ENCODE peak calls at places on chromosomes 4 and X, in four cellular contexts. One of them, this sample, is unnamed.

GRCh38 chr4:54909964-54910363 is 215.4 kb downstream of the KDR start:
- DNase-seq in K562: no peak
- DNase-seq in heart left ventricle: no peak
- DNase-seq in H1: no peak
- DNase-seq in this sample: no peak

GRCh38 chr4:76199664-76200211 is 13.9 kb downstream of the SCARB2 start:
- DNase-seq in K562: no peak
- DNase-seq in heart left ventricle: no peak
- DNase-seq in H1: no peak
- DNase-seq in this sample: no peak

GRCh38 chrX:115437841-115438240 is 123.1 kb upstream of the PLS3 start:
- DNase-seq in K562: no peak
- DNase-seq in heart left ventricle: no peak
- DNase-seq in H1: no peak
- DNase-seq in this sample: no peak

GRCh38 chr4:185932491-185932890 is 120.5 kb upstream of the SORBS2 start:
- DNase-seq in K562: no peak
- DNase-seq in heart left ventricle: no peak
- DNase-seq in H1: no peak
- DNase-seq in this sample: no peak

GRCh38 chr4:126899382-126899801 is 733.4 kb upstream of the INTU start:
- DNase-seq in K562: no peak
- DNase-seq in heart left ventricle: peak; percentile 58
- DNase-seq in H1: no peak
- DNase-seq in this sample: no peak

GRCh38 chr4:154727540-154727939 is 16.3 kb upstream of the LRAT start:
- DNase-seq in K562: no peak
- DNase-seq in heart left ventricle: no peak
- DNase-seq in H1: no peak
- DNase-seq in this sample: no peak

GRCh38 chr4:101651778-101652177 is 138.8 kb upstream of the BANK1 start:
- DNase-seq in K562: no peak
- DNase-seq in heart left ventricle: peak; percentile 67
- DNase-seq in H1: no peak
- DNase-seq in this sample: no peak

GRCh38 chr4:123986268-123986798 is 589.7 kb downstream of the SPRY1 start:
- DNase-seq in K562: no peak
- DNase-seq in heart left ventricle: peak; percentile 67
- DNase-seq in H1: no peak
- DNase-seq in this sample: peak; percentile 35

GRCh38 chr4:2947926-2948325 is 15.3 kb downstream of the NOP14 start:
- DNase-seq in K562: no peak
- DNase-seq in heart left ventricle: peak; percentile 56
- DNase-seq in H1: no peak
- DNase-seq in this sample: peak; percentile 49

GRCh38 chr4:152979731-152980330 is 43.7 kb downstream of the FHDC1 start:
- DNase-seq in K562: no peak
- DNase-seq in heart left ventricle: no peak
- DNase-seq in H1: no peak
- DNase-seq in this sample: no peak

GRCh38 chr4:95290702-95291101 is 258.1 kb downstream of the UNC5C start:
- DNase-seq in K562: no peak
- DNase-seq in heart left ventricle: no peak
- DNase-seq in H1: no peak
- DNase-seq in this sample: no peak

GRCh38 chr4:101599620-101600019 is 190.9 kb upstream of the BANK1 start:
- DNase-seq in K562: no peak
- DNase-seq in heart left ventricle: no peak
- DNase-seq in H1: no peak
- DNase-seq in this sample: no peak

GRCh38 chrX:111041018-111041462 is 55.0 kb upstream of the PAK3 start:
- DNase-seq in K562: no peak
- DNase-seq in heart left ventricle: no peak
- DNase-seq in H1: no peak
- DNase-seq in this sample: no peak

GRCh38 chr4:98558366-98558765 is 100.0 kb downstream of the TSPAN5 start:
- DNase-seq in K562: no peak
- DNase-seq in heart left ventricle: no peak
- DNase-seq in H1: no peak
- DNase-seq in this sample: no peak

GRCh38 chr4:175927121-175927520 is 115.1 kb upstream of the GPM6A start:
- DNase-seq in K562: no peak
- DNase-seq in heart left ventricle: no peak
- DNase-seq in H1: no peak
- DNase-seq in this sample: no peak

GRCh38 chr4:128056396-128056795 is 4.7 kb upstream of the LARP1B start:
- DNase-seq in K562: no peak
- DNase-seq in heart left ventricle: no peak
- DNase-seq in H1: no peak
- DNase-seq in this sample: no peak

GRCh38 chr4:65865489-65865888 is 195.2 kb upstream of the EPHA5 start:
- DNase-seq in K562: no peak
- DNase-seq in heart left ventricle: no peak
- DNase-seq in H1: no peak
- DNase-seq in this sample: no peak
- H3K27me3 ChIP-seq in K562: no peaks in the 10 kb centered on the region
- H3K27me3 ChIP-seq in heart left ventricle: no peaks in the 10 kb centered on the region
- H3K27me3 ChIP-seq in H1: no peaks in the 10 kb centered on the region
- H3K27me3 ChIP-seq in this sample: no peaks in the 10 kb centered on the region

GRCh38 chrX:119852410-119853353 is at the start of gene UPF3B:
- DNase-seq in K562: peak; percentile 96
- DNase-seq in heart left ventricle: peak; percentile 94
- DNase-seq in H1: peak; percentile 93
- DNase-seq in this sample: peak; percentile 98
- TF ChIP-seq POLR2A in K562: peak; percentile 89
- TF ChIP-seq POLR2A in heart left ventricle: no peak
- TF ChIP-seq POLR2A in H1: peak; percentile 85
- TF ChIP-seq POLR2A in this sample: peak; percentile 32

GRCh38 chr4:26878729-26879415 is 18.2 kb downstream of the STIM2 start:
- DNase-seq in K562: no peak
- DNase-seq in heart left ventricle: no peak
- DNase-seq in H1: no peak
- DNase-seq in this sample: no peak
- H3K4me1 ChIP-seq in K562: peaks cover 4% of the 10 kb centered on the region
- H3K4me1 ChIP-seq in heart left ventricle: no peaks in the 10 kb centered on the region
- H3K4me1 ChIP-seq in H1: no peaks in the 10 kb centered on the region
- H3K4me1 ChIP-seq in this sample: no peaks in the 10 kb centered on the region

GRCh38 chrX:15644560-15644872 is 20.1 kb downstream of the CLTRN start:
- DNase-seq in K562: no peak
- DNase-seq in heart left ventricle: no peak
- DNase-seq in H1: no peak
- DNase-seq in this sample: no peak

GRCh38 chrX:15645266-15645665 is 19.3 kb downstream of the CLTRN start:
- DNase-seq in K562: no peak
- DNase-seq in heart left ventricle: no peak
- DNase-seq in H1: no peak
- DNase-seq in this sample: no peak

GRCh38 chrX:15646543-15646942 is 18.1 kb downstream of the CLTRN start:
- DNase-seq in K562: no peak
- DNase-seq in heart left ventricle: no peak
- DNase-seq in H1: no peak
- DNase-seq in this sample: no peak

GRCh38 chrX:15643786-15644559 is 20.6 kb downstream of the CLTRN start:
- DNase-seq in K562: no peak
- DNase-seq in heart left ventricle: no peak
- DNase-seq in H1: no peak
- DNase-seq in this sample: no peak

DNA sequence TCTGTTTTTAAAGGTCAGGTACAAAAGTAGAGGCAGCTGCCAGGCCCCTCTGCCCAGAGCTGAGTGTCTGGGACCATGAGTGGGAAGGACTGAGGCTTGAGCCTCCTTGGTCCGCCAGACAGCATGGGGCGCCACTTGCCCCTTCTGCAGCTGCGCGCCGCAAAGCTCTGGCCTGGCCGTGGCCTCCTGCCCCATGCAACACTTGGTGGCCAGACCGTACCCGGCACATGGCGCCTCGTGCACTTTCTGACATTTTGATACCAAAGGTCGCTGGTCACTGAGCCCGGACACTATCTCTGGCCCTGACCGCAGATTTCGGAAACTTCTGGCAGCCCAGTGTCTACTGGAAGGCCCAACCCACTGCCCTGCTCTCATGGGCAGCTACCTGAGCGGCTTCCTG is 18.6 kb downstream of the CLTRN start:
- DNase-seq in K562: no peak
- DNase-seq in heart left ventricle: no peak
- DNase-seq in H1: no peak
- DNase-seq in this sample: no peak
- H3K27me3 ChIP-seq in K562: no peaks in the 10 kb centered on the region
- H3K27me3 ChIP-seq in heart left ventricle: no peaks in the 10 kb centered on the region
- H3K27me3 ChIP-seq in H1: no peaks in the 10 kb centered on the region
- H3K27me3 ChIP-seq in this sample: no peaks in the 10 kb centered on the region

GRCh38 chrX:119672252-119672825 is 20.6 kb downstream of the SEPTIN6 start:
- DNase-seq in K562: no peak
- DNase-seq in heart left ventricle: no peak
- DNase-seq in H1: no peak
- DNase-seq in this sample: no peak
- TF ChIP-seq POLR2A in K562: no peak
- TF ChIP-seq POLR2A in heart left ventricle: no peak
- TF ChIP-seq POLR2A in H1: no peak
- TF ChIP-seq POLR2A in this sample: no peak

DNA sequence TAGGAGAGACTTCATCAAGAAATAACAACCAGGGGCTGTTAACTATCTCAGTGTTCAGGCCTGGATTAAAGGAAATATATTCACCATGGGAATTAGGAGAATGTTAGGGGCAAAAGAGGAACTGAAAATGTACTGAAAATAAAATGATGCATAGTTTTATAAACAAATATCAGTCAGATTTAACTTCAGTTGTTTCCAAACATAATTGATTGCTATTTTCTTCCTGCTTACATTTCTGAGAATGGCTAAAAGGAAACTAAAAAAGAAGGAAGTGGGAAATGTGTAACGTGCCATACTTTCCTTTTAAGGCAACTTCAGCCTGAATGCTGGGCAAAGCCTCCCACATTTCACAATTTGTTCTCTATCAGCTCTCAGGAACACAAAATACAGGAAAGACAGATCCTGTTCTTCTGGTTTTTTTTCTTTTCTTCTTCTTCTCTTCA is 178.1 kb downstream of the MAML3 start:
- DNase-seq in K562: no peak
- DNase-seq in heart left ventricle: no peak
- DNase-seq in H1: no peak
- DNase-seq in this sample: peak; percentile 52
- H3K4me1 ChIP-seq in K562: no peaks in the 10 kb centered on the region
- H3K4me1 ChIP-seq in heart left ventricle: no peaks in the 10 kb centered on the region
- H3K4me1 ChIP-seq in H1: no peaks in the 10 kb centered on the region
- H3K4me1 ChIP-seq in this sample: peaks cover 2% of the 10 kb centered on the region

This sample was measured in breast epithelium.